ENCODE peak calls at places on chromosomes 5 and 9, in four cellular contexts. Y is foreskin fibroblast, A is Peyer's patch, C is endothelial cell. S is an unnamed sample.

GRCh38 chr9:113381909-113382411 is 5.2 kb upstream of the HDHD3 start:
- DNase-seq in C (no peak), A (peak), Y (no peak), S (no peak)

GRCh38 chr5:74414228-74414627 is 226.3 kb downstream of the ENC1 start:
- DNase-seq in C (no peak), Y (no peak), A (no peak), S (no peak)

GRCh38 chr9:129177443-129177790 is 644 bp downstream of the IER5L start:
- DNase-seq in A (no peak), C (peak), Y (no peak), S (no peak)

GRCh38 chr5:159240301-159240870 is 22.7 kb upstream of the UBLCP1 start:
- DNase-seq in A (no peak), C (no peak), Y (peak), S (no peak)

GRCh38 chr5:117740268-117740667 is 1165.6 kb upstream of the SEMA6A start:
- DNase-seq in Y (no peak), A (no peak), C (no peak), S (no peak)

GRCh38 chr9:85639675-85640186 is 102.0 kb downstream of the AGTPBP1 start:
- DNase-seq in A (no peak), Y (no peak), C (no peak), S (no peak)

GRCh38 chr9:128735373-128735772 is 11.4 kb upstream of the ZDHHC12 start:
- DNase-seq in Y (no peak), A (no peak), C (no peak), S (no peak)

GRCh38 chr5:80656425-80656824 is 1.6 kb upstream of the DHFR start:
- DNase-seq in Y (peak), A (no peak), C (no peak), S (no peak)

GRCh38 chr5:174733091-174733690 is 8.8 kb downstream of the MSX2 start:
- DNase-seq in Y (no peak), A (no peak), C (no peak), S (no peak)

GRCh38 chr9:88998911-88999310 is 7.6 kb downstream of the S1PR3 start:
- DNase-seq in Y (peak), C (no peak), A (peak), S (no peak)

GRCh38 chr9:34659592-34660253 is 2.7 kb downstream of the CCL27 start:
- DNase-seq in Y (no peak), A (no peak), C (no peak), S (no peak)

GRCh38 chr5:143648696-143649095 is 163.3 kb upstream of the HMHB1 start:
- DNase-seq in C (peak), Y (no peak), A (no peak), S (no peak)

GRCh38 chr5:155402927-155403645 is 389.5 kb downstream of the KIF4B start:
- DNase-seq in A (no peak), C (no peak), Y (no peak), S (no peak)

GRCh38 chr9:124022201-124023121 is 10.9 kb downstream of the LHX2 start:
- DNase-seq in Y (no peak), C (peak), A (no peak), S (no peak)
- TF ChIP-seq CTCF in Y (no peak), C (no peak), A (no peak), S (peak)

DNA sequence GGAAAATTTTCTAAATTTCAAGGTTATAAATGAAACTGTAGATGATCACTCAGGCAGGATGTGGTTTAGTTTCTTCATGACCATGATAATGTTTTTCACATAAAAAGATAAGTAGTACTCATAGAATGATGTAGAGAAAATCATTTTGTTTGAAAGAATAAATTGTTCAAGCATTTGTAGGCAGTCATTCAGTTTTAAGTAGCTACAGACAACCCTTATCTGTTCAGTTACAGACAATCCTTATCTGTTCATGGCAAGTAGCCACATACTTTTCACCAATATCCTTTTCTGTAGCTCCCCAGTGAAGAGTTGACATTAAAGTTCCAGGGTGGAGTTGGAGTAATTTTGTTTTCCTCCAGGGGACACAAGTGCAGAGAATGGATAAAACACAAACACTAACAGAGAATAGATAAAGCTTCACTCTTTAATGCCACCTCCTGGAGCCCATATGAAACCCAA is 278.1 kb upstream of the TNC start:
- DNase-seq in C (no peak), Y (no peak), A (no peak), S (no peak)
- TF ChIP-seq CTCF in C (no peak), Y (no peak), A (no peak), S (no peak)

DNA sequence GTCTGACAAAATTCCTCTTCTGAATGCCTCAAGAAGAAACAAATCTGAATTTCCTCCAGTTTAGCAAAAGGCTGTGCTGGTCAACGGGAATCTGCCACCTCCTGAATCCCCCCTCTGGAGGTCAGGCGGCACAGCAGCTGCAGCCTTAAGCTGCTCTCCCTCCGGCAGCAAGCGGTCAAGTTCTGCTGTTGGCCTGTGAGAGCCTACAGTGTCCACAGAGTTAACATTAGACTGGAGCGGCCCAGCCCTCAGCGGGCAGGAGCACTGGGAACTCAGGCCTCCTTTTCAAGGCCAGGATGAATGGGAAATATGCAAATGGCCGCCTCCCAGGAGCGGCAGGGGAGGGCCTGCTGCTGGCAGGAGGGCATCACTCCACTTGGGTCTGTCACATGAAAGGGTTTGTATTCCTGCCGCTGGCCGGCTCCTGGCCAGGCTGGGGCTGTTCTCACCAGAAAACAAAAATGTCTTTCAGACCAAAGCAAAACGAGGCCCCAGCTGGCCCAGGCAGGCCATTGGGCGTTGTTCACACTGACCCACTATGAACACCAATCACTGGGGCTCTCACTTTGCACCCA is 8.2 kb downstream of the ACSL6 start:
- DNase-seq in C (peak), A (no peak), Y (no peak), S (no peak)
- TF ChIP-seq CTCF in C (no peak), A (no peak), Y (no peak), S (peak)

DNA sequence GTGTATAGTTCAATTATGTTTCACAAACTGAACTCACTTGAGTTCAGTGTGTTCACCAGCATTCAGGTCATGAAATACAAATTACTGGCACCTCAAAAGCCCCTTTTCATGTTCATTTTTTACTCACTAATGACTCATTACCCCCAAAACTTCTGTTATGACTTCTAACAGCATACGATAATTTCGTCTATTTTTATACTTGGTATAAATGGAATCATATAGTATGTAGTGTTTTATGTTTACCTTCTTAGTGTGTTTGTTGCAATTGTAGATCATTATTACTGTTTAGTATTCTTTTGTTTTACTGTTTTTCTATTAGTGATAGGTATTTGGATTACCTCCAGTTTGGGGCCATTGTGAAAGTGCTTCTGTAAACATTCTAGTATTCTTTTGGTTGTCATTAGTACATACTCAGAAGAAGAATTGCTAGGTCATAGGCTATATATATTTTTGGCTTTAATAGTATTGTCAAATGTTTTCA is 33.4 kb downstream of the DDX4 start:
- DNase-seq in Y (no peak), A (no peak), C (no peak), S (no peak)
- TF ChIP-seq CTCF in Y (no peak), A (no peak), C (no peak), S (no peak)

GRCh38 chr9:122106576-122106975 is 13.5 kb upstream of the TTLL11 start:
- DNase-seq in C (no peak), Y (no peak), A (no peak), S (no peak)
- TF ChIP-seq CTCF in C (no peak), Y (no peak), A (no peak), S (no peak)

GRCh38 chr5:177511796-177512675 is 2.4 kb upstream of the DOK3 start:
- DNase-seq in Y (no peak), C (no peak), A (no peak), S (no peak)

GRCh38 chr5:177512736-177513380 is 3.2 kb upstream of the DOK3 start:
- DNase-seq in A (no peak), C (no peak), Y (no peak), S (no peak)

GRCh38 chr5:177510567-177511053 is 984 bp upstream of the DOK3 start:
- DNase-seq in C (no peak), Y (peak), A (peak), S (no peak)

GRCh38 chr5:177509991-177510566 is 453 bp upstream of the DOK3 start:
- DNase-seq in A (peak), C (no peak), Y (no peak), S (no peak)

DNA sequence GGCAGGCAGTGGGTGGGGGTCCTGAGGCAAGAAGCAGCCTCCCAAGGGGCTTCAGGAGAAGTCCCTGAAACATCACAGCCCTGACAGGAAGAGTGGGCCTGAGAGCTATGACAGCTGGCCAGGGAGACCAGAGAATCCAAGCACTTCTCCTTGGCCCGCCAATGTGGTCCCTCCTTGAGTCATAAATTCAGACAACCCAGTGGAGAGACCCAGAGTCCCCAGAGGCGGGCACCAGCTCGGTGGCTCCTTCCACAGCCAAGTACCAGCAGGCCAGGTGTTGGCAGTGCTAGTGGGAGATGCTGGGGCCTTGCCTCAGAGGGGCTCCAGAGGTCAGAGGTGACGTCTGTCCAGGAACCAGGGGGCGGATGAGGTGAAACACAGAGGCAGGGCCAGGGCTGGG is 1.6 kb upstream of the DOK3 start:
- DNase-seq in Y (no peak), A (no peak), C (no peak), S (no peak)
- TF ChIP-seq CTCF in Y (no peak), A (no peak), C (no peak), S (no peak)

DNA sequence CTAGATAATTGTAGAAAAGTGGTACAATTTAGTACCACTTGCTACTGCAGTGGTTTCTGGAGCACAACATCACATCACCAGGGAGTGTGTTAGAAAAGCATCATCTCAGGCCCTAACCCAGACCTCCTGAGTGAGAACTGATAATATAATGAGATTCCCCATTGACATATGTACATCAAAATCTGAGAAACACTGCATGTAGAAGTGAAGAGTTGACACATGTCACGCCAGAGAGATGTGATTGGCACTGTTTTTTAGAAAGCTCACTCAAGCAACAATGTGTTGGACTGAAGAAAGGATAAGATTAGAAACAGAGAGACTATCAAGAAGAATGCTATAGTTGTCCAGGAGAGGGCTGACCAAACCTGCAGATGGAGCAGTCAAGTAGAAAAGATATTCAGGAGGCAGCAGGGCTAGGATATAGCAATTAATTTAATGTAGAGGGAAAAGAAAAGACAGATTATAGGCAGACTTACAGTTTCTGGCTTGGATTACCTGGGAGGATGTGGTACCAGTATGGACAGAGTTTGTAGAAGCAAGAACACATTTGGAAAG is 324.4 kb upstream of the ADAMTSL1 start:
- DNase-seq in C (no peak), Y (peak), A (no peak), S (no peak)
- TF ChIP-seq CTCF in C (no peak), Y (no peak), A (no peak), S (no peak)

S was measured in progenitor cell of endocrine pancreas.